ENCODE peak calls at places on chromosome 1, in four cellular contexts. T is pancreas, C is ascending aorta, A is lower lobe of right lung. Z is an unnamed sample. For H3K27me3, the result is how much of the 10 kb centered on the place peaks cover.

GRCh38 chr1:22454476-22455056 is 2.9 kb downstream of the ZBTB40 start:
- DNase-seq in T (peak), C (no peak), A (no peak), Z (no peak)

GRCh38 chr1:95116666-95117206 is 419 bp upstream of the TLCD4 start:
- DNase-seq in T (peak), C (no peak), A (peak), Z (peak)

GRCh38 chr1:35574655-35575400 is 1.7 kb downstream of the TFAP2E start:
- DNase-seq in T (no peak), C (no peak), A (no peak), Z (peak)

GRCh38 chr1:156086256-156086662 is 4.0 kb upstream of the MEX3A start:
- DNase-seq in T (no peak), C (no peak), A (peak), Z (peak)

GRCh38 chr1:89865498-89866385 is 44.9 kb downstream of the LRRC8D start:
- DNase-seq in T (no peak), C (no peak), A (no peak), Z (peak)

GRCh38 chr1:178739285-178740045 is 14.4 kb downstream of the RALGPS2 start:
- DNase-seq in T (no peak), C (no peak), A (no peak), Z (no peak)

GRCh38 chr1:29243863-29244185 is 7.5 kb downstream of the PTPRU start:
- DNase-seq in T (no peak), C (no peak), A (no peak), Z (no peak)

GRCh38 chr1:168470821-168471473 is 72.8 kb downstream of the XCL2 start:
- DNase-seq in T (no peak), C (no peak), A (no peak), Z (peak)

GRCh38 chr1:228463559-228464455 is 23.4 kb upstream of the RNF187 start:
- DNase-seq in T (no peak), C (no peak), A (no peak), Z (peak)

GRCh38 chr1:221672160-221672762 is 69.6 kb downstream of the DUSP10 start:
- DNase-seq in T (no peak), C (no peak), A (no peak), Z (no peak)

GRCh38 chr1:171661076-171661650 is 8.7 kb upstream of the MYOC start:
- DNase-seq in T (no peak), C (no peak), A (no peak), Z (no peak)

GRCh38 chr1:230104395-230105244 is 37.6 kb downstream of the GALNT2 start:
- DNase-seq in T (peak), C (peak), A (peak), Z (peak)

GRCh38 chr1:150976879-150977694 is 2.5 kb upstream of the CERS2 start:
- DNase-seq in T (peak), C (peak), A (peak), Z (peak)

GRCh38 chr1:203351037-203351625 is at the start of gene FMOD:
- DNase-seq in T (peak), C (no peak), A (no peak), Z (no peak)

DNA sequence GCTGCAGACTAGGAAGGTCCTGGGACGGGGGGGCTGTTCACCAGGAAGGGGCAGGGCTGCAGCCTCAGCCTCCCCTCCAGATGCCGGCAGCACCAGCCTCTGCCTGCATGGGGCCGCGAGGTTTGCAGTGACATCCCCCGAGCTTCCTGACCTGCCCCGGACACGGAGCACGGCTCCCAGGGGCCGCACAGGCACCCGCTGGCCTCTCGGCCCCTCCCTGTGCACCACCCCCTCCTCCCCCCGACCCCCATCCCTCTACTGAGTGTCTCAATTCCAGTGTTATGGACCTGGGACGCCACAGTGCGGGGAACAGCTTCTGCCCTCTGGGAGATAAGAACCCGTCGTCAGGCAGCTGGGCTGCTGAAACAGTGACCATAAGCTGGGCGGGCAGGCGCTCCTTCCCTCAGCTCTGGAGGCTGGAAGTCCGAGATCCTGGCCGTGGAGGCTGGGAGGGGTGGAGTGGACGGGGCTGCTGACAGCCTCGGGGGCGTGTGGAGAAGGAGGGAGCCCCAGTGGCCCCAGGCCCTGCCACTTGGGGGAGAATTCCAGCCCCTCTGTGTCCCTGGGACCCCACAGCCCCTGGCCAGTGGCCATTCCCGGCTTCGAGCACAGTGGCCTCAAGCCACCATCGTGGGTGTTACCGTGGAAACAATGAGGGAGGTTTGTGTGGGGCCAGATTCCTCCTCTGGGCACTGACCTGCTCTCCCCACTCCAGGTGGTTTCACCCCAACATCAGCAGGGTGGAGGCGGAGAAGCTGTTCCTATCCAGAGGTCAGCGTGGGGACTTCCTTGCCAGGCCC is 11.5 kb downstream of the RNF223 start:
- DNase-seq in T (no peak), C (no peak), A (no peak), Z (no peak)
- H3K27me3 ChIP-seq in T (under half), C (under half), A (half or more), Z (under half)

GRCh38 chr1:183586455-183586854 is 3.8 kb downstream of the NCF2 start:
- DNase-seq in T (no peak), C (no peak), A (no peak), Z (no peak)
- H3K4me3 ChIP-seq in T (no peak), C (no peak), A (peak), Z (no peak)

GRCh38 chr1:118977591-118977990 is 10.6 kb downstream of the TBX15 start:
- DNase-seq in T (no peak), C (no peak), A (no peak), Z (no peak)
- H3K27me3 ChIP-seq in T (under half), C (under half), A (half or more), Z (half or more)

DNA sequence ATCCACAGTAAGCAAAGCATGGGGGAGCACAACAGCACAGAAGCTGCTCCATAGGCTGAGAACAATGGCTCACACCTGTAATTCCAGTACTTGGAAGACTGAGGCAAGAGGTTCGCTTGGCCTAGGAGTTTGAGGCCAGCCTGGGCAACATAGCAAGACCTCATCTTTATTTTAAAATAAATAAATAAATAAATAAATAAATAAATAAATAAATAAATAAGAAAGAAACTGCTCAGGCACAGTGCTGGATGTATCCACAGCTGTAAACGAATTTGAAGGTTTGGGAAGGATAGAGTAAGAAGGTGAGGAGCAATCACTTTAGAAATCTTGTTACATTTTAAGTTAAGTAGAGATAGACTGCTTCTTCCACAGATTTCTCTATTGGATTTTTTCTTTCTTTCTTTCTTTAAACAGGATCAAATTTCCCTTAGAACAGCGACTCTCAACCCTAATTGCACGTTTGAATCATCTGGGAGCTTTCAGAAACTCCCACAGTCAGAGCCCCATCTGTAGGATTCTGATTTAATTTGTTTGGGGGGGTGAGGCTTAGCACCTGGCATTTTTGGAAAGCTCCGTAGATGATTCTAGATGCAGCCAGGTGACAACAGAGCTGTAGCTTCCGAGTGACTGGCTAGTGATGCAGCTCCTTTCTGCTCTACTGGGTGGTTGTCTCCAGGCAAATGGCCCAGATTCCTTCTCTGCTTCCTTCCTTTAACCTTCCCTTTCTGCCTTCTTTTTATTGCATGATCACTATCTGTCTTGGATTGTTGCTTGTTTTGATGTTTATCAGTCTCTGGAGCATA is 53.5 kb downstream of the S1PR1 start:
- DNase-seq in T (no peak), C (no peak), A (no peak), Z (no peak)
- H3K4me3 ChIP-seq in T (no peak), C (no peak), A (no peak), Z (no peak)

GRCh38 chr1:218895064-218895587 is 278.6 kb upstream of the LYPLAL1 start:
- DNase-seq in T (no peak), C (no peak), A (no peak), Z (no peak)
- H3K27me3 ChIP-seq in T (under half), C (under half), A (under half), Z (under half)